ENCODE peak calls at places on chromosome 13, in ten cellular contexts. U is stomach, T is ovary, H is gastrocnemius medialis, P is right lobe of liver, W is Peyer's patch, S is tibial nerve, I is vagina, M is thyroid gland, F is heart left ventricle. O is an unnamed sample. For H3K36me3, the result is how much of the 10 kb centered on the place peaks cover.

GRCh38 chr13:58313219-58313618 is 681.7 kb downstream of the PCDH17 start:
- DNase-seq in U (no peak), T (no peak), H (no peak), P (no peak), W (no peak), S (no peak), I (no peak), M (no peak), F (no peak), O (no peak)

GRCh38 chr13:46803586-46803985 is 6.6 kb upstream of the ESD start:
- DNase-seq in U (no peak), T (no peak), H (no peak), P (no peak), W (no peak), S (no peak), I (no peak), M (no peak), F (no peak), O (no peak)

GRCh38 chr13:27638521-27638920 is 16.8 kb downstream of the POLR1D start:
- DNase-seq in U (no peak), T (no peak), H (no peak), P (no peak), W (no peak), S (no peak), I (no peak), M (no peak), F (no peak), O (peak)

GRCh38 chr13:95787356-95788099 is 110.6 kb downstream of the DNAJC3 start:
- DNase-seq in U (no peak), T (no peak), H (no peak), P (no peak), W (no peak), S (no peak), I (no peak), M (no peak), F (no peak), O (no peak)

GRCh38 chr13:100547805-100548204 is 40.8 kb downstream of the GGACT start:
- DNase-seq in U (no peak), T (no peak), H (no peak), P (peak), W (no peak), S (no peak), I (no peak), M (peak), F (no peak), O (no peak)

GRCh38 chr13:28623782-28624706 is 34.9 kb upstream of the POMP start:
- DNase-seq in U (no peak), T (no peak), H (no peak), P (no peak), W (no peak), S (no peak), I (no peak), M (peak), F (no peak), O (no peak)

GRCh38 chr13:97015661-97016350 is 21.5 kb upstream of the OXGR1 start:
- DNase-seq in U (no peak), T (no peak), H (no peak), P (no peak), W (no peak), S (no peak), I (no peak), M (no peak), F (no peak), O (no peak)

GRCh38 chr13:96636310-96636709 is 358.0 kb downstream of the OXGR1 start:
- DNase-seq in U (no peak), T (no peak), H (no peak), P (peak), W (no peak), S (no peak), I (no peak), M (no peak), F (no peak), O (no peak)

GRCh38 chr13:93262729-93263128 is 36.1 kb downstream of the GPC6 start:
- DNase-seq in U (no peak), T (no peak), H (no peak), P (no peak), W (no peak), S (no peak), I (no peak), M (no peak), F (no peak), O (no peak)

GRCh38 chr13:23724196-23724970 is 154.2 kb downstream of the TNFRSF19 start:
- DNase-seq in U (no peak), T (no peak), H (no peak), P (no peak), W (no peak), S (no peak), I (no peak), M (no peak), F (no peak), O (no peak)

GRCh38 chr13:27965740-27966640 is 3.1 kb downstream of the CDX2 start:
- DNase-seq in U (peak), T (no peak), H (no peak), P (no peak), W (peak), S (no peak), I (no peak), M (no peak), F (no peak), O (no peak)

GRCh38 chr13:33169273-33169980 is 116.1 kb downstream of the STARD13 start:
- DNase-seq in U (no peak), T (no peak), H (no peak), P (no peak), W (no peak), S (no peak), I (no peak), M (no peak), F (no peak), O (no peak)

GRCh38 chr13:97974773-97975172 is 21.3 kb downstream of the IPO5 start:
- DNase-seq in U (no peak), T (no peak), H (no peak), P (no peak), W (no peak), S (no peak), I (no peak), M (no peak), F (no peak), O (no peak)

GRCh38 chr13:43787998-43788397 is 1.2 kb upstream of the ENOX1 start:
- DNase-seq in U (no peak), T (no peak), H (no peak), P (no peak), W (no peak), S (peak), I (no peak), M (no peak), F (no peak), O (no peak)

GRCh38 chr13:64073203-64073602 is 2657.6 kb upstream of the PCDH20 start:
- DNase-seq in U (no peak), T (no peak), H (no peak), P (no peak), W (no peak), S (no peak), I (no peak), M (no peak), F (no peak), O (no peak)

GRCh38 chr13:77465595-77466195 is 69.8 kb upstream of the SCEL start:
- DNase-seq in U (no peak), T (no peak), H (no peak), P (no peak), W (no peak), S (no peak), I (no peak), M (no peak), F (no peak), O (no peak)

GRCh38 chr13:110914293-110915056 is 394 bp downstream of the ANKRD10 start:
- DNase-seq in U (peak), T (peak), H (peak), P (peak), W (peak), S (peak), I (no peak), M (peak), F (peak), O (peak)

GRCh38 chr13:110911880-110912279 is 3.0 kb downstream of the ANKRD10 start:
- DNase-seq in U (no peak), T (no peak), H (no peak), P (no peak), W (no peak), S (no peak), I (no peak), M (no peak), F (no peak), O (no peak)

GRCh38 chr13:110912651-110913051 is 2.2 kb downstream of the ANKRD10 start:
- DNase-seq in U (no peak), T (no peak), H (peak), P (no peak), W (no peak), S (no peak), I (no peak), M (peak), F (no peak), O (no peak)

GRCh38 chr13:110913911-110914292 is 967 bp downstream of the ANKRD10 start:
- DNase-seq in U (no peak), T (no peak), H (no peak), P (no peak), W (no peak), S (no peak), I (no peak), M (no peak), F (no peak), O (no peak)

DNA sequence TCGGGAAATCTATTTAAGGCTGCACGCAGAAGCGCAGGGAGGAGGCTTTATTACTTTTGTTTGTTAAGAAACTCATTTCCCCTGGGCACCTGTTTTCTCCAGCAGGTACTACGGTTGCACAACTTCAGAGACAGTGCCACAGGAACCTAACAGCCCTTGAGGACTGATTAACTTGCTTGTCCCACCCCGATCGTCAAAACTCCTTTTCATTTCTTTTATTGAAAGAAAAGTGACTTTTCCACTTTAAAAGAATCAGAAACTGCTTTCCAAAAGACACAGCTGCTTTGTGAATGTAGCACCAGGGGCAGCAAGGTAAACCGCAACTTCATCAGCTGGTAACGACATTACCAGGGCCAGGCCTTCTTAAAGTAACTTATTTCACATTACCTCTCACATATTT is 1.5 kb downstream of the ANKRD10 start:
- DNase-seq in U (peak), T (no peak), H (peak), P (no peak), W (no peak), S (no peak), I (no peak), M (no peak), F (no peak), O (no peak)
- TF ChIP-seq POLR2A in U (no peak), T (no peak), H (peak), P (no peak), W (peak), S (no peak), I (no peak), M (no peak), F (no peak), O (no peak)

DNA sequence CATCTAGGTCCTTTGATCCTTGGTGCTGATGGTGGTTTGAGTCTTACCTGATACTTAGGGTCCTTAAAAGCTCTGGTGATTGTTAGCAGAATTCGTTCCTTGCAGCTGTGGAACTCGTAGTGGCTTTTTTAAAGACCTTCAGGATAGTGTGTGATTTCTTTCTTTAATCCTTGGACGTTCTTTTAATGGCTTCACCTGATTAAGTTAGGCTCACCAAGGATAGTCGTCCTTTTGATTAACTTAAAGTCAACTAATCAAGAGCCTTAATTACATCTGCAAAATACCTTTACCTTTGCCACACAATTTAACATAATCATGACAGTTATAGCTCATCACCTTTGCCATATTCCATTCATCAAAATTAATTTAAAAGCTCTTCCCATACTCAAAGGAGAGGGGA is 1807.7 kb downstream of the OLFM4 start:
- DNase-seq in U (no peak), T (no peak), H (no peak), P (no peak), W (no peak), S (no peak), I (no peak), M (no peak), F (no peak), O (no peak)
- H3K27ac ChIP-seq in U (no peak), T (no peak), H (no peak), P (no peak), W (no peak), S (no peak), I (no peak), M (no peak), F (no peak), O (no peak)

GRCh38 chr13:94607939-94608338 is 6.3 kb downstream of the GPR180 start:
- DNase-seq in U (no peak), T (no peak), H (no peak), P (no peak), W (no peak), S (no peak), I (no peak), M (no peak), F (no peak), O (no peak)

GRCh38 chr13:94608586-94608985 is 6.9 kb downstream of the GPR180 start:
- DNase-seq in U (no peak), T (no peak), H (no peak), P (no peak), W (no peak), S (no peak), I (no peak), M (no peak), F (no peak), O (no peak)

GRCh38 chr13:94609196-94609595 is 7.5 kb downstream of the GPR180 start:
- DNase-seq in U (no peak), T (no peak), H (no peak), P (no peak), W (no peak), S (no peak), I (no peak), M (no peak), F (no peak), O (no peak)

GRCh38 chr13:94610475-94610874 is 8.8 kb downstream of the GPR180 start:
- DNase-seq in U (no peak), T (no peak), H (no peak), P (no peak), W (no peak), S (no peak), I (no peak), M (no peak), F (no peak), O (no peak)

GRCh38 chr13:94607056-94607455 is 5.4 kb downstream of the GPR180 start:
- DNase-seq in U (no peak), T (no peak), H (no peak), P (no peak), W (no peak), S (no peak), I (no peak), M (no peak), F (no peak), O (no peak)
- H3K36me3 ChIP-seq in U (under half), T (under half), H (under half), P (under half), W (under half), S (under half), I (under half), M (under half), F (half or more), O (under half)

DNA sequence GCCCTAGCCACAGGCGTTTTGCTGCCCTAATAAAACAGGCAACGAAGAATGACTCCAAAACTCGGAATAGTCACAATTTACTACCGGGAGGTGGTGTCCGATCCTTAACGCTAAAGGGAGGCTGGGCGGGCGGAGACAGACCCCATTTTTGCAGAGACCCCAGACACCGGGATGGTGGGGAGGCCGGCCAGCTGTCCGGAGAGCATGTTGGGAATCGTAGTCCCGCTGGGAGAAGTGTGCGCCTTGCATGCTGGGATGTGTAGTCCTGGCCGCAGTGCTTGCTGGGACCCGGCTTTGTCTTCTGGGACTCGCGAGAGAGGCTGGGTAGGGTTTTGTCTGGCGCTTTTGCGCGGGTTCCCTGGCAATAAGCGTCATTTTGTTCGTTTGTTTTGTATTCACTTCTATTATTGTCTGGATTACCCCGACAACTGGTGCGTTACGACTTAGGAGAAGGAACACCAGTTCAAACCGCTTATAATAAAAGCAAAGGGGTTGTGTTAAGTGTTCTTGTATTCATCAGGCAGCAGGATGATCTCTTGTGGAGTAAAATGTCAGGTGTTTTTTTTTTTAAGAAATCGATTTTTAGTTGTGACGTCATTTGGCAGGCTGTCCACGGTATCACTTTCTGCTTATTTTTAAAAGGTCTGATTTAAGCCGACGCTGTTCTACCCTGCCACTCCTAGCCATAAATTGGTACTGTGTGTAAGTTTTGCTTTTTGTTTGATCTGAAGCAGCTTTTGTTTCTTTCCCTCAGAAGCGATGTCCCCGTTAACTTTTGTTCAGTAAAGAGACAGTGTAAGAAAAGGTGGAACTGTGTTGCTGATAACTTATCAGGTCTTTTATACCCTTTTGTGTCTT is 676 bp upstream of the HSPH1 start:
- DNase-seq in U (peak), T (peak), H (peak), P (peak), W (peak), S (peak), I (peak), M (peak), F (peak), O (peak)
- TF ChIP-seq POLR2A in U (no peak), T (peak), H (no peak), P (no peak), W (peak), S (peak), I (peak), M (peak), F (no peak), O (peak)

GRCh38 chr13:49693877-49694276 is 2.6 kb upstream of the EBPL start:
- DNase-seq in U (no peak), T (no peak), H (no peak), P (no peak), W (no peak), S (no peak), I (no peak), M (no peak), F (no peak), O (no peak)

GRCh38 chr13:49694446-49694845 is 3.2 kb upstream of the EBPL start:
- DNase-seq in U (no peak), T (no peak), H (no peak), P (no peak), W (no peak), S (no peak), I (no peak), M (no peak), F (no peak), O (no peak)

GRCh38 chr13:49690990-49691886 is at the start of gene EBPL:
- DNase-seq in U (peak), T (peak), H (peak), P (peak), W (peak), S (peak), I (no peak), M (peak), F (peak), O (peak)

GRCh38 chr13:49693191-49693733 is 2.0 kb upstream of the EBPL start:
- DNase-seq in U (no peak), T (no peak), H (no peak), P (no peak), W (no peak), S (no peak), I (no peak), M (no peak), F (no peak), O (no peak)

GRCh38 chr13:49690133-49690989 is 925 bp downstream of the EBPL start:
- DNase-seq in U (peak), T (no peak), H (no peak), P (peak), W (no peak), S (peak), I (no peak), M (peak), F (no peak), O (peak)
- H3K27ac ChIP-seq in U (peak), T (no peak), H (peak), P (peak), W (peak), S (peak), I (peak), M (peak), F (peak), O (peak)

DNA sequence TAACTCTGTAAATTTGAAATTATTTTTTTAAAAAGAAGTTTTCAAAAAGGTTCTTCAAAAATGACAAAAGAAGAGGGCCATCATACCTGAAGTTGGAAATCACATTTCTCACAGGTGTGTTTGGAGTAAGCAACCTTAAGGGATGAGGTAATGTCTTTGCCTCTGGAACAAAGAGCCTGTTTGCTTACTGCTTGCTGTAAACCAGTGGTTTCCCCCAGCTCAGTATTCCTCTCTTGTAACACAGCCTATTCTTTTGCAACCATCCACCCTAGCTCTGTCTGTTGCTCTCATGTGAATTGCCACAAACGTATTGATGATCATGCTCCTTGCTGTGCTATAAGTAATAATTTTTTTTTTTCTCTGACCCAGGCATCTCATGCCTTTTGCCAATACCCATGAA is 38.1 kb downstream of the UCHL3 start:
- DNase-seq in U (no peak), T (no peak), H (no peak), P (no peak), W (no peak), S (no peak), I (no peak), M (no peak), F (no peak), O (no peak)
- H3K36me3 ChIP-seq in U (under half), T (under half), H (under half), P (under half), W (under half), S (under half), I (under half), M (under half), F (under half), O (under half)

DNA sequence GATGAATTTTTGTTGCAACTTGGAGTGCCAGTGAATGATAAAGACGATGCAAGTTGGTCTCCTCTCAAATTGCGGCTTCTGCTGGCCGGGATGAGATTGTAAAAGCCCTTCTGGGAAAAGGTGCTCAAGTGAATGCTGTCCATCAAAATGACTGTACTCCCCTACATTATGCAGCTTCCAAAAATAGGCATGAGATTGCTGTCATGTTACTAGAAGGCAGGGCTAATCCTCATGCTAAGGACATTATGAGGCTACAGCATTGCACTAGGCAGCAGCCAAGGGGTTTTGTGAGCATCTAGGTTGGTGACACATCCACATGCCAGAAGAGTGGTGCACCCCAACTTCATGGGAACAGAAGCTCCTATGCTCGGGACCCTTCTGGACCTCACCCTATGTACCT is 22.2 kb upstream of the KLF5 start:
- DNase-seq in U (no peak), T (no peak), H (no peak), P (no peak), W (no peak), S (no peak), I (no peak), M (no peak), F (no peak), O (no peak)
- TF ChIP-seq POLR2A in U (no peak), T (no peak), H (no peak), P (no peak), W (no peak), S (no peak), I (no peak), M (no peak), F (no peak), O (no peak)

GRCh38 chr13:99086869-99087129 is 108.9 kb upstream of the DOCK9 start:
- DNase-seq in U (no peak), T (no peak), H (peak), P (no peak), W (peak), S (peak), I (no peak), M (peak), F (peak), O (peak)
- H3K27ac ChIP-seq in U (peak), T (peak), H (peak), P (peak), W (peak), S (peak), I (peak), M (peak), F (peak), O (peak)

O was measured in adrenal gland.